ENCODE peak calls at places on chromosomes 2 and 18, in six cellular contexts. S, V, G, E, D and J are unnamed samples.

GRCh38 chr2:85216051-85216431 is 82.8 kb downstream of the TCF7L1 start:
- DNase-seq in D (no peak), G (no peak), V (no peak), S (no peak), E (no peak), J (no peak)

GRCh38 chr18:49020129-49020528 is 69.4 kb upstream of the SMAD7 start:
- DNase-seq in G (no peak), E (no peak), S (peak; percentile 59), D (no peak), V (no peak), J (no peak)

GRCh38 chr2:195202163-195202845 is 454.7 kb upstream of the SLC39A10 start:
- DNase-seq in G (no peak), S (no peak), V (no peak), E (no peak), D (no peak), J (peak; percentile 74)

GRCh38 chr2:168156661-168157060 is 90.7 kb downstream of the STK39 start:
- DNase-seq in D (no peak), V (no peak), E (no peak), G (peak; percentile 62), S (no peak), J (no peak)

GRCh38 chr18:75208055-75208835 is 694 bp downstream of the PTGR3 start:
- DNase-seq in D (peak; percentile 71), S (no peak), V (peak; percentile 38), E (peak; percentile 25), G (no peak), J (peak; percentile 7)

GRCh38 chr2:18749912-18750526 is 160.7 kb upstream of the NT5C1B start:
- DNase-seq in V (no peak), S (no peak), D (peak; percentile 82), G (no peak), E (peak; percentile 4), J (peak; percentile 36)

GRCh38 chr2:12035029-12035720 is 288.7 kb downstream of the LPIN1 start:
- DNase-seq in G (no peak), D (no peak), V (no peak), E (no peak), S (no peak), J (no peak)

GRCh38 chr2:103459302-103459701 is 697.5 kb downstream of the TMEM182 start:
- DNase-seq in V (no peak), G (no peak), E (no peak), D (no peak), S (no peak), J (no peak)

GRCh38 chr2:235879116-235879515 is 289.1 kb downstream of the GBX2 start:
- DNase-seq in S (no peak), E (no peak), G (no peak), V (no peak), D (no peak), J (no peak)

GRCh38 chr18:13247506-13247905 is 28.9 kb downstream of the LDLRAD4 start:
- DNase-seq in S (peak; percentile 35), D (no peak), E (no peak), V (no peak), G (no peak), J (no peak)

GRCh38 chr2:166000401-166000800 is 46.8 kb upstream of the TTC21B start:
- DNase-seq in E (no peak), V (no peak), D (no peak), G (no peak), S (no peak), J (no peak)